ENCODE peak calls at places on chromosomes 4 and X, in nine cellular contexts. G is brain microvascular endothelial cell; Y is sigmoid colon; M is left ventricle myocardium inferior; R is colonic mucosa; J is CD4-positive, CD25-positive, alpha-beta regulatory T cell; L is hepatocyte; A is AG04450; F is heart left ventricle. B is an unnamed sample.

GRCh38 chrX:132737743-132738142 is 220.7 kb downstream of the HS6ST2 start:
- DNase-seq in J (peak; percentile 1), F (no peak), G (no peak), M (no peak), Y (no peak), A (no peak), L (no peak), R (no peak), B (no peak)

GRCh38 chr4:82099863-82100579 is 273.8 kb downstream of the HNRNPD start:
- DNase-seq in F (no peak), Y (peak; percentile 83), A (no peak), L (peak; percentile 13), J (no peak), M (no peak), G (no peak), R (no peak), B (no peak)

GRCh38 chr4:101177146-101177545 is 170.2 kb downstream of the PPP3CA start:
- DNase-seq in F (no peak), L (no peak), Y (no peak), G (no peak), J (no peak), M (no peak), R (no peak), A (no peak), B (no peak)

GRCh38 chrX:148457279-148457678 is 43.1 kb upstream of the AFF2 start:
- DNase-seq in M (no peak), R (no peak), J (no peak), F (no peak), Y (no peak), A (no peak), G (no peak), L (no peak), B (no peak)

GRCh38 chr4:124481123-124481522 is 231.4 kb downstream of the ANKRD50 start:
- DNase-seq in F (no peak), R (no peak), M (no peak), A (no peak), J (no peak), G (no peak), Y (no peak), L (no peak), B (no peak)

GRCh38 chr4:128583753-128584712 is 225.5 kb upstream of the JADE1 start:
- DNase-seq in A (no peak), F (peak; percentile 79), L (no peak), M (peak; percentile 49), G (no peak), R (no peak), Y (no peak), J (no peak), B (no peak)

GRCh38 chr4:128630881-128631280 is 178.6 kb upstream of the JADE1 start:
- DNase-seq in F (no peak), Y (no peak), M (no peak), G (no peak), L (no peak), A (no peak), J (no peak), R (no peak), B (no peak)

GRCh38 chr4:87073187-87073569 is 138.4 kb downstream of the AFF1 start:
- DNase-seq in G (no peak), Y (no peak), R (no peak), J (no peak), L (no peak), F (no peak), A (no peak), M (no peak), B (no peak)

GRCh38 chr4:1590244-1590643 is 93.9 kb downstream of the FAM53A start:
- DNase-seq in M (no peak), F (no peak), G (no peak), R (no peak), Y (peak; percentile 6), L (no peak), J (no peak), A (no peak), B (no peak)

DNA sequence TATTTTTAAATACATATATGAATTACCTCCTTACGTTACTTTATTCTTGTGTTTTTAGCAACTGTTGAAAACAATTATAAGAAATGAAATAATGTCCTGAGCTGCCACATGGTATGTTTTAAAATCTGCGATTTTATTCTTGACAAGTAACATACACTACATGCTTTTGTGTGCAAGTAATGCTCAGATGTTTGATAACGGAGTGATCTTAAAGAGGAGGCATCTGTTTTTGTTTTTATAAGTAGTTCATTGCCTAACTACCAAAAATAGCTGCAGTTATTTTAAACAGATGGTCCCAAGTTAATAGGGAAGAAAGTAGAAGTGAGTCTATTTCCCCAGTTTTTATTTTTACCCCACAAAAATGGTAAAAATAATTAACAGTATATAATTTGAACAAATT is 55.2 kb downstream of the GAB1 start:
- DNase-seq in F (no peak), R (no peak), Y (no peak), A (peak; percentile 54), G (peak; percentile 18), L (no peak), M (no peak), J (no peak), B (no peak)
- H3K4me3 ChIP-seq in F (no peak overlapping the region), R (no peak overlapping the region), Y (no peak overlapping the region), A (no peak overlapping the region), G (no peak overlapping the region), L (no peak overlapping the region), M (peak overlapping the region; percentile 27), J (no peak overlapping the region), B (no peak overlapping the region)

DNA sequence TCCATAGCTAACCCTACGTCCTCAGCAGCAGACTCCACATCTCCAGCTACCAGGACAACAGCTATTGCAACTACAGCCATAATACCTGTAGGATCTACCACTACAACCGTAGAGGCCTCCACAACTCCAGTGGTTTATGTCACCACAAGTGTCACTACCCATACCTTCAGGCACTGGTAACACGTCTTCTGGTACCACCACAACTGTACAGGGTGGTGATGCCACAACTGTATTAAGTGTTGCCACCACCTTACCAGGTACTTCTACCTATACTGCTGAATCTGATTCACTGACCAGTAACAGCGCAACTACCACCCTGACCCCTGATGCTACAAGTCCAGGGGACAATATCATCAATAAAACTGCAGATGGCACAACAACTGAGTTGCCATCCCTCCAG is 34.6 kb upstream of the CABS1 start:
- DNase-seq in R (no peak), Y (no peak), M (no peak), A (no peak), G (no peak), F (no peak), J (no peak), L (no peak), B (no peak)
- H3K27me3 ChIP-seq in R (no peaks in the 10 kb centered on the region), Y (no peaks in the 10 kb centered on the region), M (no peaks in the 10 kb centered on the region), A (no peaks in the 10 kb centered on the region), G (no peaks in the 10 kb centered on the region), F (no peaks in the 10 kb centered on the region), J (no peaks in the 10 kb centered on the region), L (no peaks in the 10 kb centered on the region), B (no peaks in the 10 kb centered on the region)

DNA sequence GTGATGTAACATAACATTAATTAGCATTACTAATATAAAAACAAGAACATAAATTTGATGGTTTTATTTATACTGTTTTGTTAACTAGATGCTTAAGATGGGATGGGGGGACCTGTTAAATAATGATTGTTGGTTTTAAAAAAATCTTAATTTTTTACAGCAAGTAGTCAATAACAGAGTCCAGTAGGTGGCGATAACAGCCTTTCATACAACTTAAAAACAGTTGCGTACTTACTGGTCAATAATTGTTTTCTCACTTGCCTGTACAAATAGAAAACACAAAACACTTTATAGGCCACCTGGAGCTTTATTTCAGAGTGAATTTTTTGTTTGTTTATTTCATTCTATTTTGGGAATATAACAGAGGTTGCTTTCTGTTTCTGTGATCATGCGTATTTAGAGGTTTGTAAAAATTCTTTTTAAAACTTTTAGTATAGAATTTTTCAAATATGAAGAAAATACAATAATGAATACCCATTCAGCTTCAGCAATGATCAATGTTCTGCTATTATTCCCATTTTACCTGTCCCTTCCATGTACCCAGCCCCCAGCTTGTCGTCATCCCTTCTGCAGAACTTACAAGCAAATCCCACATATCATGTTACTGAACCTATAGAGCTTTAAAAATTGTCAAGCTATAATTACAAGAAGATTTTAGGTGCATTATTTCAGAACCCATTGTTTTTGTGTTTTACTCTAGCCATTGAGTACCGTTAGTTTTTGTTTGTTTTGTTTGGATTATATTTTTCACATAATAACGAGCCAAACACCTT is 97.1 kb downstream of the MRPL1 start:
- DNase-seq in M (no peak), F (no peak), L (peak; percentile 70), G (peak; percentile 9), Y (no peak), J (peak; percentile 21), R (no peak), A (peak; percentile 18), B (no peak)
- H3K4me3 ChIP-seq in M (peak overlapping the region; percentile 28), F (peak overlapping the region; percentile 22), L (no peak overlapping the region), G (no peak overlapping the region), Y (no peak overlapping the region), J (no peak overlapping the region), R (no peak overlapping the region), A (no peak overlapping the region), B (no peak overlapping the region)

DNA sequence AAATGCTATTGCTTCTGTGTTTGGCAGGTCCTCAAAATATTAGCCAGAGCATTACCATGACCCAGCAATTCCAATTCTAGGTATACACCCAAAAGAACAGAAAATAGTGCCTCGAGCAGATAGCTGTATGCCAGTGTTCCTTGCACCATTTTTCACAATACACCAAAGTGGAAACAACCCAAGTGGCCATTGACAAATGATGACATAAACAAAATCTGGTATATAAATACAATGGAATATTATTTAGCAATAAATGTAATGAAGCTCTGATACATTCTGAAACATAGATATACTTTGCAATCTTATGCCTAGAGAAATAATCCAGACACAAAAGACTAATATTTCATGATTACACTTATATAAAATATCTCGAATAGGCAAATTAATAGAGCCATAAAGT is 451.8 kb upstream of the PCDH7 start:
- DNase-seq in L (no peak), G (no peak), J (no peak), F (no peak), A (no peak), M (no peak), R (no peak), Y (no peak), B (no peak)
- H3K27me3 ChIP-seq in L (no peaks in the 10 kb centered on the region), G (no peaks in the 10 kb centered on the region), J (no peaks in the 10 kb centered on the region), F (no peaks in the 10 kb centered on the region), A (no peaks in the 10 kb centered on the region), M (no peaks in the 10 kb centered on the region), R (no peaks in the 10 kb centered on the region), Y (no peaks in the 10 kb centered on the region), B (no peaks in the 10 kb centered on the region)

GRCh38 chr4:88527787-88528186 is 4.2 kb upstream of the PYURF start:
- DNase-seq in Y (no peak), J (no peak), L (no peak), R (no peak), M (no peak), A (no peak), G (no peak), F (no peak), B (no peak)
- H3K4me3 ChIP-seq in Y (no peak overlapping the region), J (no peak overlapping the region), L (no peak overlapping the region), R (no peak overlapping the region), M (no peak overlapping the region), A (no peak overlapping the region), G (no peak overlapping the region), F (no peak overlapping the region), B (no peak overlapping the region)